ENCODE peak calls at places on chromosomes 4 and X, in five cellular contexts. O is choroid plexus epithelial cell; C is stimulated activated CD4-positive, alpha-beta T cell treated with anti-CD3 and anti-CD28 coated beads, Interleukin-4, amount 100 ng/mL, for 48 hours; R is stimulated activated effector memory CD8-positive, alpha-beta T cell treated with anti-CD3 and anti-CD28 coated beads, Interleukin-12 subunit alpha, Interleukin-12 subunit beta, amount 100 ng/mL, for 72 hours; M is nephron progenitor cell. X is an unnamed sample.

GRCh38 chr4:122500852-122501501 is 44.5 kb upstream of the IL2 start:
- DNase-seq in C (no peak), O (peak), R (no peak), M (no peak), X (peak)

GRCh38 chr4:89193828-89194227 is 82.5 kb downstream of the TIGD2 start:
- DNase-seq in O (peak), R (no peak), M (no peak), C (no peak), X (no peak)

GRCh38 chr4:170743633-170744032 is 653.9 kb upstream of the AADAT start:
- DNase-seq in O (no peak), M (no peak), C (no peak), R (no peak), X (no peak)

GRCh38 chr4:13722649-13723048 is 95.1 kb upstream of the BOD1L1 start:
- DNase-seq in O (no peak), R (no peak), M (no peak), C (no peak), X (no peak)

GRCh38 chr4:180234730-180235129 is 2008.5 kb upstream of the TENM3 start:
- DNase-seq in R (no peak), O (no peak), C (no peak), M (peak), X (no peak)

GRCh38 chr4:53914313-53915016 is 149.9 kb downstream of the CHIC2 start:
- DNase-seq in M (no peak), O (peak), R (no peak), C (peak), X (peak)

GRCh38 chrX:118978451-118978850 is 4.0 kb downstream of the LONRF3 start:
- DNase-seq in O (no peak), C (no peak), M (no peak), R (no peak), X (no peak)

GRCh38 chrX:49272426-49272825 is 2.8 kb downstream of the PPP1R3F start:
- DNase-seq in O (no peak), R (no peak), C (no peak), M (no peak), X (no peak)

GRCh38 chr4:141350122-141350904 is 129.6 kb downstream of the ZNF330 start:
- DNase-seq in M (no peak), O (peak), R (no peak), C (no peak), X (peak)

GRCh38 chrX:153560466-153560865 is 38.5 kb downstream of the CCNQ start:
- DNase-seq in O (no peak), R (no peak), M (no peak), C (no peak), X (no peak)

GRCh38 chr4:71304289-71304850 is 34.5 kb upstream of the SLC4A4 start:
- DNase-seq in R (no peak), O (no peak), M (no peak), C (no peak), X (no peak)

GRCh38 chrX:103310592-103311400 is at the start of gene BEX2:
- DNase-seq in M (peak), R (peak), C (peak), O (peak), X (peak)

GRCh38 chr4:177574446-177574845 is 132.2 kb upstream of the AGA start:
- DNase-seq in M (no peak), C (no peak), R (no peak), O (peak), X (peak)

GRCh38 chr4:3196670-3197359 is 52.1 kb upstream of the MSANTD1 start:
- DNase-seq in C (no peak), O (no peak), R (no peak), M (no peak), X (no peak)

GRCh38 chr4:3371581-3372001 is 70.2 kb upstream of the HGFAC start:
- DNase-seq in R (peak), O (peak), M (peak), C (no peak), X (peak)

GRCh38 chr4:127783971-127784519 is 1.9 kb downstream of the HSPA4L start:
- DNase-seq in M (no peak), O (no peak), R (no peak), C (no peak), X (no peak)

GRCh38 chr4:57078685-57079521 is 31.3 kb downstream of the IGFBP7 start:
- DNase-seq in O (peak), M (peak), C (no peak), R (no peak), X (no peak)